ENCODE peak calls at places on chromosomes 7 and 10, in eight cellular contexts. Y, R, F, E, M, K, I and L are unnamed samples.

GRCh38 chr10:77726301-77726700 is 88.7 kb upstream of the KCNMA1 start:
- DNase-seq in Y (no peak), R (no peak), F (no peak), E (no peak), M (no peak), K (no peak), I (no peak), L (no peak)

GRCh38 chr7:84139986-84140729 is 54.4 kb downstream of the SEMA3A start:
- DNase-seq in Y (no peak), R (peak; percentile 32), F (no peak), E (peak; percentile 52), M (peak; percentile 45), K (no peak), I (no peak), L (peak; percentile 40)

GRCh38 chr7:143936087-143937009 is 1.3 kb downstream of the OR2F2 start:
- DNase-seq in Y (no peak), R (peak; percentile 78), F (peak; percentile 3), E (peak; percentile 85), M (no peak), K (no peak), I (no peak), L (peak; percentile 44)

GRCh38 chr7:37045786-37046185 is 321.5 kb upstream of the AOAH start:
- DNase-seq in Y (no peak), R (no peak), F (no peak), E (no peak), M (no peak), K (no peak), I (no peak), L (no peak)

GRCh38 chr7:45256309-45256708 is 98.7 kb downstream of the RAMP3 start:
- DNase-seq in Y (no peak), R (no peak), F (no peak), E (no peak), M (no peak), K (no peak), I (no peak), L (no peak)

GRCh38 chr10:128008521-128009250 is 101.8 kb downstream of the PTPRE start:
- DNase-seq in Y (no peak), R (no peak), F (no peak), E (no peak), M (no peak), K (no peak), I (no peak), L (no peak)

GRCh38 chr10:49082767-49083166 is 32.6 kb downstream of the VSTM4 start:
- DNase-seq in Y (no peak), R (no peak), F (no peak), E (no peak), M (no peak), K (no peak), I (no peak), L (no peak)

GRCh38 chr7:6375346-6376101 is 72.2 kb downstream of the DAGLB start:
- DNase-seq in Y (no peak), R (peak; percentile 27), F (peak; percentile 41), E (peak; percentile 49), M (peak; percentile 46), K (no peak), I (no peak), L (no peak)

GRCh38 chr10:103890194-103890658 is 27.8 kb downstream of the STN1 start:
- DNase-seq in Y (peak; percentile 86), R (peak; percentile 29), F (peak; percentile 82), E (peak; percentile 8), M (no peak), K (no peak), I (peak; percentile 78), L (no peak)

GRCh38 chr10:7891634-7892033 is 73.3 kb downstream of the TAF3 start:
- DNase-seq in Y (no peak), R (peak; percentile 11), F (no peak), E (peak; percentile 50), M (no peak), K (no peak), I (no peak), L (peak; percentile 5)

GRCh38 chr7:128727239-128727638 is 11.9 kb upstream of the CALU start:
- DNase-seq in Y (no peak), R (no peak), F (peak; percentile 83), E (no peak), M (no peak), K (no peak), I (peak; percentile 14), L (no peak)

GRCh38 chr7:128726673-128727072 is 12.5 kb upstream of the CALU start:
- DNase-seq in Y (no peak), R (no peak), F (no peak), E (no peak), M (no peak), K (no peak), I (no peak), L (no peak)

GRCh38 chr7:128724743-128725142 is 14.4 kb upstream of the CALU start:
- DNase-seq in Y (no peak), R (no peak), F (no peak), E (no peak), M (no peak), K (no peak), I (no peak), L (no peak)

GRCh38 chr7:128725524-128725923 is 13.6 kb upstream of the CALU start:
- DNase-seq in Y (no peak), R (no peak), F (no peak), E (no peak), M (peak; percentile 43), K (no peak), I (no peak), L (no peak)

DNA sequence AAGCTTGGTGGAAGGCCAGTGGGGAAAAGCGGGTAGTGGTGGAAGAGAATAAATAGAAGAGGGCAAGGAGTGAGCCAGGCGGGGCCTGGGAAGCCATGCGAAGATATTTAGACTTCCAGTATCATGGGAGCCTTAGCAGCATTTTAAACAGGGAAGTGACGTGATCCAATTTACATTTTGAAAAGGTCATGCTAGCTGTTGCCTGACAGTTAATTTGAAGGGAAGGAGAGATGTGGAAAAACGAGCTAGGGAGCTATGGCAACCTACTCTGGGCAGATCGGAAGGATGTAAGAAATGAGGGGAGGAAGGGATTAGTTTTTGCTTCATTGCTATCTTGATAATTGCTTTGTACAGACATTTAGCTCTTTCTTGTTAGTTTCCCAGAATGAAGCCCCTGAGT is 13.1 kb upstream of the CALU start:
- DNase-seq in Y (no peak), R (no peak), F (no peak), E (no peak), M (peak; percentile 70), K (no peak), I (no peak), L (no peak)
- TF ChIP-seq CTCF in Y (no peak), R (no peak), F (no peak), E (no peak), M (no peak), K (no peak), I (no peak), L (no peak)

GRCh38 chr10:3239920-3240909 is 67.6 kb upstream of the PITRM1 start:
- DNase-seq in Y (no peak), R (no peak), F (no peak), E (no peak), M (no peak), K (no peak), I (no peak), L (no peak)
- H3K4me3 ChIP-seq in Y (no peak overlapping the region), R (no peak overlapping the region), F (no peak overlapping the region), E (no peak overlapping the region), M (no peak overlapping the region), K (no peak overlapping the region), I (no peak overlapping the region), L (no peak overlapping the region)

GRCh38 chr7:128247640-128248194 is 6.6 kb downstream of the LEP start:
- DNase-seq in Y (no peak), R (peak; percentile 75), F (peak; percentile 44), E (peak; percentile 35), M (peak; percentile 30), K (no peak), I (peak; percentile 37), L (peak; percentile 18)
- TF ChIP-seq CTCF in Y (no peak), R (no peak), F (no peak), E (no peak), M (no peak), K (no peak), I (no peak), L (no peak)

GRCh38 chr7:15556706-15557105 is 5.1 kb downstream of the AGMO start:
- DNase-seq in Y (no peak), R (no peak), F (no peak), E (no peak), M (no peak), K (no peak), I (no peak), L (peak; percentile 20)

GRCh38 chr7:15558747-15559146 is 3.1 kb downstream of the AGMO start:
- DNase-seq in Y (no peak), R (peak; percentile 52), F (no peak), E (peak; percentile 6), M (no peak), K (no peak), I (no peak), L (peak; percentile 70)

GRCh38 chr7:15557686-15558085 is 4.1 kb downstream of the AGMO start:
- DNase-seq in Y (no peak), R (no peak), F (no peak), E (no peak), M (no peak), K (no peak), I (no peak), L (no peak)

GRCh38 chr7:15555385-15555859 is 6.4 kb downstream of the AGMO start:
- DNase-seq in Y (no peak), R (peak; percentile 63), F (no peak), E (peak; percentile 23), M (no peak), K (no peak), I (no peak), L (peak; percentile 58)

DNA sequence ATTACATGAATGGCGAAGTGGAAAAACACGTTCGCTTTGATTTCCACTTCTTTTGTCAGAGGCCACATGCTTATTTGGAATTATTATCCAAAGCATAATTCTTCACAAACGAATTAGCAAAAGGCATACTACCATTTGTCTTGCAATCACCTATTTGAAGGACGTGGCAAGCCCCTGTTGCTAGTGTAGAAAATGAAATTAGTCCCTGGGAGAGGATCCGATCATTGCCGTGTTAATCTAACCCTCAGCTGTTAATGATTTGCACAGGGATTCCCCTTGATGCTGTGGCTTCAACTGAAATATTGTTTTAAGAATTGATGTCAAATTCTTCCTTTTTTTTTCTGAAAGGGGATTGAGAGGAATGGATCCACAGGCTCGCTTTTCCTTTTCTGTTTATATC is 4.6 kb downstream of the AGMO start:
- DNase-seq in Y (no peak), R (no peak), F (no peak), E (no peak), M (no peak), K (no peak), I (no peak), L (peak; percentile 14)
- H3K4me3 ChIP-seq in Y (no peak overlapping the region), R (no peak overlapping the region), F (no peak overlapping the region), E (no peak overlapping the region), M (no peak overlapping the region), K (no peak overlapping the region), I (no peak overlapping the region), L (peak overlapping the region; percentile 38)